ENCODE peak calls at places on chromosomes 1 and 21, in four cellular contexts. J, B, U and H are unnamed samples.

GRCh38 chr1:96721053-96721381 is 567 bp upstream of the PTBP2 start:
- DNase-seq in U (no peak), B (no peak), J (no peak), H (no peak)

GRCh38 chr1:216824511-216824910 is 101.3 kb upstream of the ESRRG start:
- DNase-seq in J (no peak), B (no peak), U (no peak), H (no peak)

GRCh38 chr1:201125805-201126204 is 1.2 kb downstream of the ASCL5 start:
- DNase-seq in B (no peak), U (no peak), J (no peak), H (no peak)

GRCh38 chr1:161225534-161226319 is at the start of gene TOMM40L:
- DNase-seq in B (peak), U (peak), J (peak), H (peak)

GRCh38 chr1:64505944-64506658 is 36.2 kb downstream of the CACHD1 start:
- DNase-seq in J (no peak), B (no peak), U (no peak), H (no peak)

GRCh38 chr21:28856588-28857250 is 136.0 kb downstream of the LTN1 start:
- DNase-seq in B (no peak), J (no peak), U (no peak), H (no peak)

GRCh38 chr1:212718499-212718898 is 18.9 kb upstream of the BATF3 start:
- DNase-seq in U (no peak), B (no peak), J (no peak), H (no peak)

GRCh38 chr1:33955101-33955500 is 91.2 kb downstream of the HMGB4 start:
- DNase-seq in J (no peak), U (no peak), B (no peak), H (no peak)

GRCh38 chr21:15009964-15010363 is 54.8 kb downstream of the NRIP1 start:
- DNase-seq in J (no peak), U (no peak), B (no peak), H (no peak)

GRCh38 chr21:15014220-15014619 is 50.6 kb downstream of the NRIP1 start:
- DNase-seq in U (no peak), J (no peak), B (no peak), H (no peak)

GRCh38 chr21:15010645-15011044 is 54.2 kb downstream of the NRIP1 start:
- DNase-seq in B (no peak), J (no peak), U (no peak), H (no peak)

GRCh38 chr21:15015622-15016471 is 49.0 kb downstream of the NRIP1 start:
- DNase-seq in J (no peak), U (no peak), B (no peak), H (no peak)

DNA sequence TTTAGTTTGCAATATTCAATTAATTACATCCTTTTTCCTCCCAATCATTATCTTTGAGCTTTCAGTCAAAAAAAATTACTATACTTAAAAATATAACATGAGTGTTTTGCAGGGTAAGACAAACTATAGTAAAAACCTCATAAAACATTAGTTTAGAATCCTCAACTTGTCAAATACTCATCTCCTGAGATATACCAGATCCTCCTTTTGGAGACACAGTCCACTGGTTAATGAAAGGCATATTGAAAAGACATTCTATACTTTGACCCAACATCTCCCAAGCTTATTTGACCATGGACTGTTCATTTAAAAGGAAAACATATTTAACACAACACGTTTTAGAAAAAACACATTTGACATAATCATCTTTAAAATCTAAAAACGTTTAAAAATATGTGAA is 52.8 kb downstream of the NRIP1 start:
- DNase-seq in U (no peak), B (no peak), J (no peak), H (no peak)
- TF ChIP-seq CTCF in U (no peak), B (no peak), J (no peak), H (no peak)

GRCh38 chr1:93681549-93682412 is at the start of gene BCAR3:
- DNase-seq in J (no peak), U (peak), B (peak), H (peak)

GRCh38 chr1:93679546-93679945 is 2.1 kb downstream of the BCAR3 start:
- DNase-seq in B (no peak), U (no peak), J (no peak), H (no peak)

GRCh38 chr1:93681095-93681548 is 515 bp downstream of the BCAR3 start:
- DNase-seq in U (no peak), B (peak), J (no peak), H (peak)

GRCh38 chr1:93678966-93679480 is 2.6 kb downstream of the BCAR3 start:
- DNase-seq in U (no peak), B (no peak), J (no peak), H (no peak)

DNA sequence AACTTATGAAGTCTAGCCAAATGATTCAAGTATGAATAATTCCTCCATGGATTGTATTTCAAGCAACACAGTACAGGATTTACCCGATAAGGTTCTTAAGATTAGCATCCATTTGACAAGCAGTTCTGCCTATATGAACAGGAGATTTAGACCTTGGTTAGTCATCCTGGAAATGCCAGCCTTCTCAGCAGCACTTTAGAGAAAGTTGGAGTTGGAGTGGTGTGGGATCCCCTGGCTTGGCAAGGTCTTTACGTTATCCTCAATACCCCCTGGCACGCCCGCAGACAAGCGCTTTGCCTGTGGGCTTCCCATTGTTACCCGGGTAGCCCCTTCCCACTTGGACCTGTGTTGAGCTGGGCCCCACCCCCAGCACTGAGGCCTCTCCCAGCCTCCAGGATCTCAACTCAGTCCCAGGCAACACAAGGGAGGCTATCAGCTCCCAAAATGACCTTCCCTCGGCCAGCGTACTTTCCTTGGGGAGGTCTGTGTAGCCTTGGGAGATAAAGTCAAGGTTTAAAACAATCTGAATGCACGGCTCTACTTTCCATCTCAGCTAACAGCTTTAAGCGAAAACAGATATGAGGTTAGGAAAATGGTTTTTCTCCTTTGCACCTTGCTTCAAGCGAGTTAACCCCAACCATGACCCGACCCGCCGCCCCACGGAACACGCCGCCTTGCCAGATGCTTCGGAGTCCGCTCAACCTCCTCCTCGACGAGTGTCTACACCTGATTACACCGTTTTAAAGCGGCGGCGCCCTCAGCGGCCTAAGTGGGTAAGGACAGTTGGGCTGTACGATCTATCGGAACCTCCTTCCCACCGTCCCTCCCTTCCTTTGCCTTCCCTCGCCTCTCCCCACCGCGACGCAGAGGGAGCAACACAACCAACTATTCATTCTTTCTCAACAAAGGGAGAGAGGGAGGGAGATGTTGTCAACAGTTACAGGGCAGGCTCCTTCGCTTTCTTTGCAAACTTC is 1.2 kb downstream of the BCAR3 start:
- DNase-seq in U (peak), J (no peak), B (peak), H (peak)
- TF ChIP-seq CTCF in U (peak), J (no peak), B (peak), H (peak)

GRCh38 chr1:15958111-15958510 is 17.8 kb downstream of the ZBTB17 start:
- DNase-seq in B (no peak), U (no peak), J (no peak), H (no peak)

GRCh38 chr1:15958788-15959187 is 17.1 kb downstream of the ZBTB17 start:
- DNase-seq in B (no peak), J (no peak), U (no peak), H (no peak)

GRCh38 chr1:15955552-15955951 is 20.3 kb downstream of the ZBTB17 start:
- DNase-seq in J (no peak), B (no peak), U (no peak), H (no peak)

GRCh38 chr1:15956150-15956549 is 19.8 kb downstream of the ZBTB17 start:
- DNase-seq in U (no peak), J (no peak), B (no peak), H (no peak)

GRCh38 chr1:15957221-15958090 is 18.4 kb downstream of the ZBTB17 start:
- DNase-seq in J (no peak), U (no peak), B (no peak), H (no peak)
- TF ChIP-seq CTCF in J (peak), U (peak), B (no peak), H (no peak)

GRCh38 chr1:179877586-179878265 is at the start of gene TOR1AIP2:
- DNase-seq in B (peak), J (peak), U (peak), H (peak)
- TF ChIP-seq CTCF in B (no peak), J (no peak), U (no peak), H (no peak)

GRCh38 chr1:6414443-6414844 is 5.3 kb downstream of the HES2 start:
- DNase-seq in U (no peak), B (no peak), J (peak), H (peak)
- TF ChIP-seq CTCF in U (peak), B (peak), J (peak), H (peak)

DNA sequence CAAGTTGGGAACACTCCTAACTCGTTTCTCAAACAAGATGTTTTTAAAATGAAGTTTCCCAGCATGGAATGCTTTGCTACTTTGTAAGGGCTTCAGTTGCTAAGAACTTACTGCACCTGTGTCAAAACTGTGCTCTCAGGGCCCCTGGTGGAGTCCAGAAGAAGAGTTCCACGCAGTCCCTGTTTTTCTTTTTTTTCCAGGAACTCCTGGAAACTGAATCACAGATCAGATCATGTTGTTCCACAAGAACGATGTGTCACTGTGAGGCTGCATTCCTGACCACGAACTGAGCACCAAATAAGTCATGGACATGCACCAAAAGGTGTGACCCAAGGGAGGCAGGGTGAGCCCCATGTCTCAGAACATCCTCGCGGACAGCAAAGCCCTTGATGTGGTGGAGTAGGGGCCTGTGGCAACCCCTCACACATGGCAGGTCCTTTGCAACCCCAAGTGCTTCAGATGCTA is 257.2 kb downstream of the KCNJ6 start:
- DNase-seq in U (no peak), B (no peak), J (no peak), H (no peak)
- TF ChIP-seq CTCF in U (peak), B (peak), J (no peak), H (no peak)

GRCh38 chr1:36836196-36836883 is 198.0 kb downstream of the GRIK3 start:
- DNase-seq in B (no peak), U (no peak), J (no peak), H (no peak)

GRCh38 chr1:36842448-36842847 is 191.9 kb downstream of the GRIK3 start:
- DNase-seq in B (no peak), U (no peak), J (no peak), H (no peak)

GRCh38 chr1:36836916-36837315 is 197.4 kb downstream of the GRIK3 start:
- DNase-seq in U (no peak), B (no peak), J (no peak), H (no peak)

GRCh38 chr1:36838866-36839265 is 195.4 kb downstream of the GRIK3 start:
- DNase-seq in B (no peak), U (no peak), J (no peak), H (no peak)

GRCh38 chr1:36839485-36839884 is 194.8 kb downstream of the GRIK3 start:
- DNase-seq in B (no peak), U (no peak), J (no peak), H (no peak)
- TF ChIP-seq CTCF in B (no peak), U (no peak), J (no peak), H (no peak)

GRCh38 chr1:199736646-199737045 is 290.9 kb upstream of the NR5A2 start:
- DNase-seq in J (no peak), U (no peak), B (no peak), H (no peak)
- TF ChIP-seq CTCF in J (no peak), U (no peak), B (no peak), H (no peak)

GRCh38 chr1:11516961-11517635 is 38.1 kb downstream of the DISP3 start:
- DNase-seq in J (no peak), B (no peak), U (no peak), H (no peak)
- TF ChIP-seq CTCF in J (no peak), B (no peak), U (no peak), H (no peak)